ENCODE peak calls at places on chromosomes 11 and 22, in ten cellular contexts. H is spleen, G is sigmoid colon, D is A549, M is prostate gland, Q is breast epithelium, V is heart left ventricle, K is adrenal gland, Y is ovary, F is stomach. P is an unnamed sample.
A peak's percentile ranks its signal among the peaks of the same experiment; 100 is the strongest.

GRCh38 chr11:86108890-86109638 is 40.2 kb upstream of the PICALM start:
- DNase-seq in H (no peak), G (no peak), D (no peak), M (no peak), Q (no peak), V (no peak), K (no peak), Y (no peak), F (no peak), P (no peak)

GRCh38 chr22:19037282-19038163 is 84.7 kb downstream of the DGCR2 start:
- DNase-seq in H (no peak), G (peak; percentile 51), D (no peak), M (no peak), Q (no peak), V (no peak), K (no peak), Y (no peak), F (no peak), P (no peak)

GRCh38 chr11:133526790-133527189 is 5.5 kb downstream of the OPCML start:
- DNase-seq in H (no peak), G (no peak), D (no peak), M (no peak), Q (no peak), V (peak; percentile 25), K (no peak), Y (no peak), F (no peak), P (no peak)

GRCh38 chr22:36644333-36644757 is 59.2 kb downstream of the CACNG2 start:
- DNase-seq in H (no peak), G (no peak), D (peak; percentile 69), M (peak; percentile 15), Q (no peak), V (no peak), K (peak; percentile 80), Y (no peak), F (no peak), P (peak; percentile 71)

GRCh38 chr22:43345761-43346261 is 2.6 kb upstream of the SCUBE1 start:
- DNase-seq in H (peak; percentile 41), G (no peak), D (peak; percentile 12), M (no peak), Q (no peak), V (no peak), K (no peak), Y (no peak), F (no peak), P (peak; percentile 85)

GRCh38 chr11:94938399-94939055 is 34.8 kb downstream of the CWC15 start:
- DNase-seq in H (no peak), G (peak; percentile 90), D (no peak), M (peak; percentile 36), Q (no peak), V (peak; percentile 81), K (peak; percentile 86), Y (peak; percentile 48), F (no peak), P (no peak)

GRCh38 chr22:20246368-20247009 is 21.6 kb downstream of the RTN4R start:
- DNase-seq in H (no peak), G (no peak), D (no peak), M (no peak), Q (no peak), V (no peak), K (no peak), Y (no peak), F (no peak), P (no peak)

GRCh38 chr11:12186683-12187082 is 76.3 kb downstream of the MICAL2 start:
- DNase-seq in H (no peak), G (no peak), D (no peak), M (no peak), Q (no peak), V (no peak), K (no peak), Y (no peak), F (no peak), P (no peak)

GRCh38 chr11:1510928-1511327 is 24.3 kb upstream of the MOB2 start:
- DNase-seq in H (no peak), G (no peak), D (no peak), M (no peak), Q (no peak), V (no peak), K (no peak), Y (no peak), F (no peak), P (no peak)

GRCh38 chr11:45662096-45662664 is 3.2 kb downstream of the CHST1 start:
- DNase-seq in H (peak; percentile 58), G (peak; percentile 37), D (no peak), M (no peak), Q (no peak), V (no peak), K (no peak), Y (peak; percentile 30), F (no peak), P (no peak)

GRCh38 chr11:102172127-102172848 is 62.0 kb downstream of the YAP1 start:
- DNase-seq in H (no peak), G (no peak), D (no peak), M (no peak), Q (no peak), V (no peak), K (peak; percentile 31), Y (no peak), F (no peak), P (no peak)

GRCh38 chr22:40175571-40176105 is 2.1 kb upstream of the TNRC6B start:
- DNase-seq in H (no peak), G (no peak), D (no peak), M (no peak), Q (no peak), V (no peak), K (no peak), Y (no peak), F (no peak), P (no peak)

GRCh38 chr11:120781486-120782120 is 242.3 kb upstream of the TBCEL start:
- DNase-seq in H (peak; percentile 36), G (no peak), D (no peak), M (no peak), Q (no peak), V (no peak), K (no peak), Y (no peak), F (no peak), P (no peak)

GRCh38 chr11:72723508-72723907 is 28.7 kb downstream of the ARAP1 start:
- DNase-seq in H (no peak), G (no peak), D (no peak), M (no peak), Q (no peak), V (no peak), K (no peak), Y (no peak), F (peak; percentile 53), P (no peak)
- TF ChIP-seq CTCF in H (no peak), G (no peak), D (no peak), M (no peak), Q (no peak), V (no peak), K (no peak), Y (no peak), F (no peak), P (no peak)

DNA sequence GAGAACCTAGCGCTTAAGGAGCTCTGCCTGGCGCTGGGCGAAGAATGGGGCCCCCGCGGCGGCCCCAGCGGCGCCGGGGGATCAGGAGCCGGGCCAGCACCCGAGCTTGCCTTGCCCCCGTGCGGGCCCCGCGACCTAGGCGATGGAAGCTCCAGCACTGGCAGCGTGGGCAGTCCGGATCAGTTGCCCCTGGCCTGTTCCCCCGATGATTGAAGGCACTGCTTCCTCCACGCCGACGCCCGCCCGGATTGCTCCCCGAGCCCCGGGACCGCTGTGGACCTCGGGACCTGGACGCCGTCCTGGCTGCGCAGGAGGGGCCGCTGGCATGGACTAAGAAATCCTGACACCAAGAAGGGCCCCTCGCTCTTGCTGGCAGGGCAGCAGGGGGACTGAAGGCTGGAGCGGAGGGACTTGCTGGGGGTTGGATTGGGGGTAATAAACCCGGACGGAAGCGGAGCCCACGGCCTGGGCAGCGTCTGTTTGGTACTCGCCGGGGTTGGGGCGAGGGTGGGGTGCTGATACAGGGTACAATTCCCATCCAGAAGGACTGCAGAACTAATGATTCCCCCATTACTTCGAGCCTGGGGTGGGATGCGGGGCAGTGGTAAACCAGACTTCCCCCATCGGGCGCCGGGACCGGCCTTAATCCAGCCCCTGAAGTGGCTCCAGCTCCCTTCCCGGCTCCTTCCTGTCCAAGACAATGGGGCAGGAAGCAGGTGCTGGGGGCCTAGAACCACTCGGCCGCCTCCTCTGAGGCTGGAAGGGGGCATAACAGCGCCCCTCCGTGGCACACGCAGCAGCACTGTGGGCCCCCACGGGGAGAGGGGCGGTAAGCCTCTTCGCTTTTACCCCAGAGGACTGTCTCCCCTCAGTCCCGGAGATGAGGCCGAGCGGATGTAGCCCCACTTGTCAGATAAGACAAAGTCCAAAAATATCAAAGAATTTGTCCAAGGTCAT is 985 bp downstream of the CCDC85B start:
- DNase-seq in H (peak; percentile 90), G (peak; percentile 81), D (peak; percentile 52), M (no peak), Q (no peak), V (peak; percentile 87), K (peak; percentile 45), Y (peak; percentile 66), F (no peak), P (peak; percentile 84)
- TF ChIP-seq POLR2A in H (peak; percentile 61), G (no peak), D (peak; percentile 7), M (no peak), Q (no peak), V (no peak), K (peak; percentile 17), Y (no peak), F (no peak), P (peak; percentile 10)

GRCh38 chr11:108111126-108111525 is 10.2 kb upstream of the ACAT1 start:
- DNase-seq in H (no peak), G (no peak), D (no peak), M (no peak), Q (no peak), V (no peak), K (no peak), Y (no peak), F (no peak), P (no peak)
- TF ChIP-seq CTCF in H (no peak), G (no peak), D (no peak), M (no peak), Q (no peak), V (no peak), K (no peak), Y (no peak), F (no peak), P (no peak)

GRCh38 chr22:23218053-23218866 is 38.0 kb downstream of the BCR start:
- DNase-seq in H (peak; percentile 75), G (no peak), D (no peak), M (no peak), Q (no peak), V (no peak), K (no peak), Y (peak; percentile 33), F (no peak), P (no peak)

GRCh38 chr22:23214398-23214797 is 34.1 kb downstream of the BCR start:
- DNase-seq in H (peak; percentile 47), G (no peak), D (no peak), M (no peak), Q (no peak), V (no peak), K (no peak), Y (peak; percentile 23), F (no peak), P (no peak)

GRCh38 chr22:23217171-23218052 is 37.1 kb downstream of the BCR start:
- DNase-seq in H (peak; percentile 89), G (no peak), D (no peak), M (no peak), Q (no peak), V (peak; percentile 64), K (peak; percentile 44), Y (peak; percentile 50), F (no peak), P (peak; percentile 15)

GRCh38 chr22:23215294-23216204 is 35.2 kb downstream of the BCR start:
- DNase-seq in H (peak; percentile 39), G (no peak), D (no peak), M (no peak), Q (no peak), V (no peak), K (no peak), Y (peak; percentile 55), F (peak; percentile 66), P (peak; percentile 77)

GRCh38 chr22:23216331-23217170 is 36.2 kb downstream of the BCR start:
- DNase-seq in H (peak; percentile 77), G (no peak), D (no peak), M (no peak), Q (no peak), V (no peak), K (no peak), Y (peak; percentile 23), F (no peak), P (peak; percentile 93)
- TF ChIP-seq POLR2A in H (no peak), G (no peak), D (no peak), M (no peak), Q (no peak), V (no peak), K (no peak), Y (no peak), F (no peak), P (no peak)

P was measured in NB4.